ENCODE peak calls at places on chromosome 10, in six cellular contexts. E is mucosa of gallbladder, W is NCI-H2029 treated with DMSO at 0.1 percent for 48 hours, J is GM12891, K is Calu3, F is cardiac fibroblast. L is an unnamed sample.

GRCh38 chr10:93392111-93392510 is 90.0 kb downstream of the MYOF start:
- DNase-seq in F (no peak), K (no peak), E (no peak), W (no peak), J (no peak), L (no peak)

GRCh38 chr10:26903818-26904217 is 43.1 kb upstream of the ABI1 start:
- DNase-seq in K (no peak), F (no peak), E (no peak), J (no peak), W (no peak), L (no peak)

GRCh38 chr10:114613237-114613979 is 44.7 kb downstream of the ABLIM1 start:
- DNase-seq in F (no peak), W (no peak), J (no peak), K (peak), E (peak), L (no peak)

GRCh38 chr10:89207801-89208551 is 859 bp upstream of the CH25H start:
- DNase-seq in W (no peak), F (peak), E (no peak), J (no peak), K (peak), L (peak)

GRCh38 chr10:74379474-74379873 is 228.5 kb downstream of the ADK start:
- DNase-seq in F (no peak), K (no peak), W (no peak), E (no peak), J (no peak), L (no peak)

GRCh38 chr10:95312264-95312663 is 21.5 kb upstream of the PDLIM1 start:
- DNase-seq in W (no peak), E (no peak), F (peak), J (no peak), K (no peak), L (no peak)

GRCh38 chr10:78812571-78813318 is 256.0 kb upstream of the ZMIZ1 start:
- DNase-seq in W (no peak), J (no peak), F (no peak), E (no peak), K (no peak), L (no peak)

GRCh38 chr10:16182688-16183087 is 254.1 kb upstream of the PTER start:
- DNase-seq in E (no peak), J (no peak), K (no peak), W (no peak), F (no peak), L (no peak)

GRCh38 chr10:90913774-90914420 is 7.0 kb downstream of the ANKRD1 start:
- DNase-seq in W (no peak), F (no peak), E (no peak), J (no peak), K (no peak), L (no peak)

GRCh38 chr10:71543608-71544158 is 147.0 kb downstream of the CDH23 start:
- DNase-seq in K (no peak), F (no peak), E (no peak), W (no peak), J (no peak), L (no peak)

GRCh38 chr10:114307731-114308130 is 68.7 kb downstream of the VWA2 start:
- DNase-seq in J (no peak), E (no peak), W (no peak), F (no peak), K (no peak), L (no peak)

GRCh38 chr10:45627412-45628048 is 45.0 kb downstream of the ZFAND4 start:
- DNase-seq in E (no peak), W (no peak), F (peak), J (no peak), K (no peak), L (no peak)

GRCh38 chr10:21527634-21528451 is 2.4 kb upstream of the SKIDA1 start:
- DNase-seq in J (no peak), K (no peak), E (no peak), F (peak), W (no peak), L (peak)

GRCh38 chr10:71927669-71928592 is 36.3 kb upstream of the CHST3 start:
- DNase-seq in W (no peak), F (peak), E (no peak), J (no peak), K (peak), L (no peak)

GRCh38 chr10:45308707-45309106 is 6.7 kb downstream of the OR13A1 start:
- DNase-seq in W (no peak), F (no peak), J (no peak), K (no peak), E (no peak), L (no peak)

GRCh38 chr10:124886195-124886594 is 55.7 kb upstream of the ZRANB1 start:
- DNase-seq in F (peak), J (no peak), K (no peak), W (no peak), E (no peak), L (no peak)

GRCh38 chr10:123966896-123967231 is 75.3 kb upstream of the CPXM2 start:
- DNase-seq in F (no peak), W (no peak), K (no peak), E (no peak), J (no peak), L (no peak)

GRCh38 chr10:31413325-31413724 is 94.3 kb downstream of the ZEB1 start:
- DNase-seq in W (no peak), E (no peak), K (no peak), J (no peak), F (no peak), L (no peak)

GRCh38 chr10:72292223-72292691 is 18.5 kb downstream of the DDIT4 start:
- DNase-seq in W (no peak), K (peak), E (peak), F (peak), J (no peak), L (no peak)

GRCh38 chr10:133012573-133013359 is 70.4 kb upstream of the CFAP46 start:
- DNase-seq in E (peak), K (no peak), F (no peak), J (no peak), W (no peak), L (no peak)

L was measured in NCI-H2081.